ENCODE peak calls at places on chromosomes 7 and 10, in nine cellular contexts. W is NCI-H345; G is GM23248; J is NCI-H2081; H is thoracic aorta; N is activated CD4-positive, alpha-beta T cell treated with anti-CD3 and anti-CD28 coated beads, Interleukin-2, amount 50 U/mL, for 1 hour; E is fibroblast of pulmonary artery; T is WTC11; S is RKO. P is an unnamed sample.
A peak's percentile ranks its signal among the peaks of the same experiment; 100 is the strongest.

GRCh38 chr10:89355373-89355772 is 22.5 kb upstream of the IFIT1B start:
- DNase-seq in W (no peak), G (peak; percentile 72), J (no peak), H (no peak), N (no peak), E (no peak), T (no peak), S (peak; percentile 29), P (no peak)

GRCh38 chr7:55570939-55571338 is 1.4 kb downstream of the VOPP1 start:
- DNase-seq in W (no peak), G (peak; percentile 90), J (no peak), H (no peak), N (no peak), E (peak; percentile 78), T (no peak), S (peak; percentile 85), P (peak; percentile 21)

GRCh38 chr7:78765985-78766729 is 687.3 kb downstream of the MAGI2 start:
- DNase-seq in W (no peak), G (peak; percentile 52), J (no peak), H (no peak), N (no peak), E (no peak), T (no peak), S (no peak), P (no peak)

GRCh38 chr10:88531383-88532092 is 51.6 kb downstream of the RNLS start:
- DNase-seq in W (no peak), G (no peak), J (no peak), H (no peak), N (no peak), E (no peak), T (no peak), S (no peak), P (no peak)

GRCh38 chr10:5482016-5482415 is 17.4 kb downstream of the CALML5 start:
- DNase-seq in W (no peak), G (no peak), J (no peak), H (no peak), N (no peak), E (no peak), T (no peak), S (no peak), P (no peak)

GRCh38 chr10:116707981-116708380 is 34.4 kb downstream of the HSPA12A start:
- DNase-seq in W (no peak), G (no peak), J (no peak), H (no peak), N (no peak), E (no peak), T (no peak), S (no peak), P (no peak)

GRCh38 chr7:130669051-130669700 is 628 bp upstream of the COPG2 start:
- DNase-seq in W (peak; percentile 51), G (no peak), J (peak; percentile 53), H (no peak), N (no peak), E (no peak), T (peak; percentile 14), S (peak; percentile 11), P (no peak)

GRCh38 chr10:10914129-10914528 is 103.5 kb upstream of the CELF2 start:
- DNase-seq in W (no peak), G (no peak), J (no peak), H (no peak), N (no peak), E (peak; percentile 72), T (no peak), S (no peak), P (no peak)

GRCh38 chr7:7732566-7733290 is 14.3 kb upstream of the RPA3 start:
- DNase-seq in W (no peak), G (peak; percentile 72), J (no peak), H (no peak), N (no peak), E (peak; percentile 55), T (no peak), S (no peak), P (peak; percentile 6)

GRCh38 chr10:131653140-131653539 is 247.7 kb upstream of the PPP2R2D start:
- DNase-seq in W (no peak), G (no peak), J (no peak), H (no peak), N (no peak), E (no peak), T (no peak), S (no peak), P (no peak)

GRCh38 chr7:157851501-157852067 is 514.8 kb downstream of the DNAJB6 start:
- DNase-seq in W (no peak), G (no peak), J (peak; percentile 40), H (no peak), N (peak; percentile 68), E (no peak), T (peak; percentile 41), S (no peak), P (no peak)

GRCh38 chr10:119313645-119314044 is 106.3 kb downstream of the GRK5 start:
- DNase-seq in W (no peak), G (no peak), J (no peak), H (no peak), N (peak; percentile 24), E (no peak), T (no peak), S (no peak), P (no peak)

GRCh38 chr10:118407026-118407425 is 64.9 kb upstream of the FAM204A start:
- DNase-seq in W (no peak), G (no peak), J (no peak), H (no peak), N (no peak), E (no peak), T (no peak), S (no peak), P (no peak)

GRCh38 chr10:239109-239508 is 103.9 kb downstream of the ZMYND11 start:
- DNase-seq in W (no peak), G (peak; percentile 30), J (peak; percentile 65), H (no peak), N (no peak), E (peak; percentile 9), T (no peak), S (peak; percentile 77), P (no peak)

GRCh38 chr7:41979834-41980307 is 257.1 kb downstream of the GLI3 start:
- DNase-seq in W (no peak), G (peak; percentile 60), J (no peak), H (no peak), N (no peak), E (peak; percentile 79), T (peak; percentile 37), S (peak; percentile 25), P (peak; percentile 52)

GRCh38 chr7:80635533-80635932 is 2.9 kb upstream of the CD36 start:
- DNase-seq in W (no peak), G (peak; percentile 60), J (no peak), H (no peak), N (no peak), E (no peak), T (no peak), S (no peak), P (peak; percentile 12)

GRCh38 chr10:17607603-17608332 is 9.4 kb downstream of the HACD1 start:
- DNase-seq in W (peak; percentile 10), G (peak; percentile 75), J (peak; percentile 39), H (no peak), N (no peak), E (peak; percentile 76), T (no peak), S (peak; percentile 86), P (peak; percentile 55)

GRCh38 chr7:2229467-2229866 is 3.3 kb downstream of the MAD1L1 start:
- DNase-seq in W (no peak), G (no peak), J (no peak), H (no peak), N (no peak), E (no peak), T (no peak), S (no peak), P (no peak)

GRCh38 chr7:27418544-27418943 is 175.9 kb downstream of the EVX1 start:
- DNase-seq in W (no peak), G (no peak), J (no peak), H (no peak), N (no peak), E (no peak), T (no peak), S (no peak), P (no peak)

GRCh38 chr7:117211614-117212013 is 111.2 kb downstream of the WNT2 start:
- DNase-seq in W (no peak), G (no peak), J (no peak), H (no peak), N (no peak), E (no peak), T (no peak), S (no peak), P (no peak)

GRCh38 chr7:146375155-146375554 is 258.6 kb downstream of the CNTNAP2 start:
- DNase-seq in W (peak; percentile 1), G (no peak), J (peak; percentile 55), H (no peak), N (no peak), E (no peak), T (no peak), S (no peak), P (no peak)

GRCh38 chr10:95741807-95742528 is 14.0 kb upstream of the ENTPD1 start:
- DNase-seq in W (peak; percentile 27), G (peak; percentile 37), J (peak; percentile 26), H (no peak), N (no peak), E (peak; percentile 92), T (no peak), S (peak; percentile 40), P (no peak)

GRCh38 chr7:120131096-120131839 is 141.7 kb upstream of the KCND2 start:
- DNase-seq in W (no peak), G (no peak), J (no peak), H (no peak), N (no peak), E (no peak), T (no peak), S (no peak), P (no peak)

GRCh38 chr7:144098776-144099175 is 10.6 kb upstream of the OR2A2 start:
- DNase-seq in W (no peak), G (no peak), J (no peak), H (no peak), N (no peak), E (no peak), T (no peak), S (no peak), P (no peak)

GRCh38 chr10:52652431-52653220 is 120.0 kb downstream of the MBL2 start:
- DNase-seq in W (peak; percentile 70), G (peak; percentile 32), J (peak; percentile 57), H (no peak), N (no peak), E (no peak), T (no peak), S (no peak), P (no peak)

GRCh38 chr10:14438576-14438975 is 107.9 kb upstream of the FRMD4A start:
- DNase-seq in W (no peak), G (no peak), J (no peak), H (no peak), N (no peak), E (no peak), T (no peak), S (no peak), P (no peak)

GRCh38 chr10:113053881-113054280 is 103.8 kb downstream of the TCF7L2 start:
- DNase-seq in W (no peak), G (peak; percentile 56), J (no peak), H (no peak), N (no peak), E (peak; percentile 58), T (peak; percentile 67), S (no peak), P (no peak)

GRCh38 chr7:818031-818699 is 14.1 kb upstream of the SUN1 start:
- DNase-seq in W (no peak), G (peak; percentile 76), J (no peak), H (no peak), N (no peak), E (peak; percentile 52), T (no peak), S (peak; percentile 75), P (peak; percentile 81)

GRCh38 chr10:108275895-108276685 is 1111.6 kb upstream of the SORCS1 start:
- DNase-seq in W (no peak), G (no peak), J (no peak), H (no peak), N (no peak), E (no peak), T (no peak), S (no peak), P (no peak)

GRCh38 chr10:51001587-51001986 is 72.7 kb upstream of the PRKG1 start:
- DNase-seq in W (peak; percentile 16), G (peak; percentile 64), J (no peak), H (no peak), N (no peak), E (peak; percentile 58), T (no peak), S (peak; percentile 42), P (no peak)

GRCh38 chr10:80609331-80609730 is 71.6 kb downstream of the SH2D4B start:
- DNase-seq in W (no peak), G (no peak), J (no peak), H (no peak), N (no peak), E (peak; percentile 1), T (no peak), S (no peak), P (no peak)

P was measured in fibroblast of the conjunctiva.